ENCODE peak calls at places on chromosome 18, in four cellular contexts. One of them, this sample, is unnamed.
A peak's percentile ranks its signal among the peaks of the same experiment; 100 is the strongest.

GRCh38 chr18:629303-630150 is 27.9 kb upstream of the TYMS start:
- DNase-seq in CD8-positive, alpha-beta T cell: no peak
- DNase-seq in heart left ventricle: no peak
- DNase-seq in stomach: no peak
- DNase-seq in this sample: no peak

GRCh38 chr18:48988508-48989303 is 37.9 kb upstream of the SMAD7 start:
- DNase-seq in stomach: no peak
- DNase-seq in heart left ventricle: no peak
- DNase-seq in CD8-positive, alpha-beta T cell: no peak
- DNase-seq in this sample: no peak

GRCh38 chr18:36186461-36187137 is 698 bp upstream of the MOCOS start:
- DNase-seq in stomach: peak; percentile 40
- DNase-seq in CD8-positive, alpha-beta T cell: no peak
- DNase-seq in heart left ventricle: peak; percentile 58
- DNase-seq in this sample: peak; percentile 76

GRCh38 chr18:1039421-1039820 is 134.8 kb downstream of the ADCYAP1 start:
- DNase-seq in CD8-positive, alpha-beta T cell: no peak
- DNase-seq in heart left ventricle: no peak
- DNase-seq in stomach: no peak
- DNase-seq in this sample: no peak

GRCh38 chr18:48562075-48562474 is 23.2 kb downstream of the CTIF start:
- DNase-seq in stomach: no peak
- DNase-seq in CD8-positive, alpha-beta T cell: no peak
- DNase-seq in heart left ventricle: no peak
- DNase-seq in this sample: no peak

GRCh38 chr18:72828601-72829000 is 39.2 kb downstream of the NETO1 start:
- DNase-seq in stomach: no peak
- DNase-seq in CD8-positive, alpha-beta T cell: no peak
- DNase-seq in heart left ventricle: no peak
- DNase-seq in this sample: no peak

GRCh38 chr18:10751711-10752110 is 225.9 kb downstream of the NAPG start:
- DNase-seq in heart left ventricle: no peak
- DNase-seq in CD8-positive, alpha-beta T cell: no peak
- DNase-seq in stomach: no peak
- DNase-seq in this sample: no peak

GRCh38 chr18:75727479-75727878 is 300.0 kb upstream of the SMIM21 start:
- DNase-seq in heart left ventricle: peak; percentile 37
- DNase-seq in stomach: no peak
- DNase-seq in CD8-positive, alpha-beta T cell: no peak
- DNase-seq in this sample: no peak

GRCh38 chr18:49752095-49752457 is 61.3 kb downstream of the ACAA2 start:
- DNase-seq in stomach: no peak
- DNase-seq in heart left ventricle: no peak
- DNase-seq in CD8-positive, alpha-beta T cell: no peak
- DNase-seq in this sample: no peak

GRCh38 chr18:35497006-35497333 is 790 bp downstream of the INO80C start:
- DNase-seq in heart left ventricle: no peak
- DNase-seq in stomach: no peak
- DNase-seq in CD8-positive, alpha-beta T cell: no peak
- DNase-seq in this sample: no peak

GRCh38 chr18:68428666-68429065 is 286.2 kb downstream of the TMX3 start:
- DNase-seq in heart left ventricle: no peak
- DNase-seq in CD8-positive, alpha-beta T cell: no peak
- DNase-seq in stomach: no peak
- DNase-seq in this sample: no peak

GRCh38 chr18:35267161-35267651 is 22.8 kb downstream of the ZSCAN30 start:
- DNase-seq in heart left ventricle: peak; percentile 85
- DNase-seq in stomach: peak; percentile 80
- DNase-seq in CD8-positive, alpha-beta T cell: peak; percentile 59
- DNase-seq in this sample: peak; percentile 73

GRCh38 chr18:13548944-13549878 is 177.1 kb downstream of the FAM210A start:
- DNase-seq in stomach: no peak
- DNase-seq in heart left ventricle: no peak
- DNase-seq in CD8-positive, alpha-beta T cell: no peak
- DNase-seq in this sample: no peak

GRCh38 chr18:12703714-12704113 is 872 bp downstream of the PSMG2 start:
- DNase-seq in CD8-positive, alpha-beta T cell: no peak
- DNase-seq in heart left ventricle: no peak
- DNase-seq in stomach: no peak
- DNase-seq in this sample: no peak

GRCh38 chr18:604771-605170 is 8.0 kb downstream of the CLUL1 start:
- DNase-seq in stomach: no peak
- DNase-seq in heart left ventricle: no peak
- DNase-seq in CD8-positive, alpha-beta T cell: no peak
- DNase-seq in this sample: no peak

GRCh38 chr18:36872329-36872728 is 43.4 kb downstream of the KIAA1328 start:
- DNase-seq in heart left ventricle: no peak
- DNase-seq in CD8-positive, alpha-beta T cell: no peak
- DNase-seq in stomach: no peak
- DNase-seq in this sample: no peak

GRCh38 chr18:63096327-63096874 is 223.2 kb downstream of the BCL2 start:
- DNase-seq in stomach: no peak
- DNase-seq in heart left ventricle: no peak
- DNase-seq in CD8-positive, alpha-beta T cell: no peak
- DNase-seq in this sample: no peak
- H3K4me1 ChIP-seq in stomach: no peaks in the 10 kb centered on the region
- H3K4me1 ChIP-seq in heart left ventricle: peaks cover 9% of the 10 kb centered on the region
- H3K4me1 ChIP-seq in CD8-positive, alpha-beta T cell: peaks cover 37% of the 10 kb centered on the region
- H3K4me1 ChIP-seq in this sample: no peaks in the 10 kb centered on the region

GRCh38 chr18:3256693-3257626 is 5.0 kb upstream of the MYL12B start:
- DNase-seq in CD8-positive, alpha-beta T cell: no peak
- DNase-seq in heart left ventricle: no peak
- DNase-seq in stomach: peak; percentile 49
- DNase-seq in this sample: no peak
- H3K4me1 ChIP-seq in CD8-positive, alpha-beta T cell: peaks cover 61% of the 10 kb centered on the region
- H3K4me1 ChIP-seq in heart left ventricle: peaks cover 15% of the 10 kb centered on the region
- H3K4me1 ChIP-seq in stomach: peaks cover 38% of the 10 kb centered on the region
- H3K4me1 ChIP-seq in this sample: peaks cover 11% of the 10 kb centered on the region

GRCh38 chr18:59907660-59908059 is 7.9 kb downstream of the PMAIP1 start:
- DNase-seq in heart left ventricle: no peak
- DNase-seq in CD8-positive, alpha-beta T cell: no peak
- DNase-seq in stomach: no peak
- DNase-seq in this sample: no peak
- H3K4me1 ChIP-seq in heart left ventricle: no peaks in the 10 kb centered on the region
- H3K4me1 ChIP-seq in CD8-positive, alpha-beta T cell: peaks cover 20% of the 10 kb centered on the region
- H3K4me1 ChIP-seq in stomach: no peaks in the 10 kb centered on the region
- H3K4me1 ChIP-seq in this sample: peaks cover 2% of the 10 kb centered on the region

DNA sequence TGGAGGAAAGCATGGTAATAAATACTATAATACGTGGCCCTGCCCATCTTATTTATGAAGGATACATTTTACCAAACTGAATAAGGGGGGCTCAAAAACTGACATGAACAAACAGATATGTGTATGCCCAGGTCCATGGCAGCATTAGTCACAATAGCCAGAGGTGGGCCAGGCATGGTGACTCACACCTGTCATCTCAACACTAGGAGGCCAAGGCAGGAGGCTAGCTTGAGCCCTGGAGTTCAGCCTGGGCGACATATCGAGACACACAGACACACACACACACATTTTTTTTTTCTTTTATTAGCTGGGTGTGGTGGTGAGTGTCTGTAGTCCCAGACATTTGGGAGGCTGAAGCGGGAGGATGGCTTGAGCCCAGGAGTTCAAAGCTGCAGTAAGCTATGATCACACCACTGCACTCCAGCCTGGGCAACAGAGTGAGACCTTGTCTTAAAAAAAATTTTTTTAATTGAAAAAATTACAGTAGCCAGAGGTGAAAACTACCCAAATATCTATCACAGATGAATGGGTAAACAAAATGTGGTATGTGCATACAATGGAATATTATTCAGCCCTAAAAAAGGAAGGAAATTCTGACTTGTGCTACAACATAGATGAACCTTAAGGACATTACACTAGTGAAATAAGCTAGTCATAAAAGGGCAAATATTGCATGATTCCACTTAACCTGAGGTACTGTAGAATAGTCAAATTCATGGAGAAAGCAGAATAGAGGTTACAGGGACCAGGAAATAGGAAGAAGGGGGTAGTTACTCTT is 8.0 kb downstream of the ATP8B1 start:
- DNase-seq in CD8-positive, alpha-beta T cell: no peak
- DNase-seq in heart left ventricle: no peak
- DNase-seq in stomach: no peak
- DNase-seq in this sample: no peak
- H3K4me1 ChIP-seq in CD8-positive, alpha-beta T cell: no peaks in the 10 kb centered on the region
- H3K4me1 ChIP-seq in heart left ventricle: peaks cover 35% of the 10 kb centered on the region
- H3K4me1 ChIP-seq in stomach: peaks cover 45% of the 10 kb centered on the region
- H3K4me1 ChIP-seq in this sample: peaks cover 7% of the 10 kb centered on the region

GRCh38 chr18:58046794-58047555 is 2.9 kb downstream of the NEDD4L start:
- DNase-seq in stomach: no peak
- DNase-seq in CD8-positive, alpha-beta T cell: no peak
- DNase-seq in heart left ventricle: no peak
- DNase-seq in this sample: no peak
- H3K4me1 ChIP-seq in stomach: peaks cover 9% of the 10 kb centered on the region
- H3K4me1 ChIP-seq in CD8-positive, alpha-beta T cell: peaks cover 15% of the 10 kb centered on the region
- H3K4me1 ChIP-seq in heart left ventricle: peaks cover 5% of the 10 kb centered on the region
- H3K4me1 ChIP-seq in this sample: peaks cover 1% of the 10 kb centered on the region

GRCh38 chr18:79571221-79572092 is 108.1 kb upstream of the CTDP1 start:
- DNase-seq in heart left ventricle: no peak
- DNase-seq in stomach: no peak
- DNase-seq in CD8-positive, alpha-beta T cell: no peak
- DNase-seq in this sample: no peak

GRCh38 chr18:79572848-79573451 is 106.7 kb upstream of the CTDP1 start:
- DNase-seq in stomach: no peak
- DNase-seq in heart left ventricle: no peak
- DNase-seq in CD8-positive, alpha-beta T cell: no peak
- DNase-seq in this sample: no peak

GRCh38 chr18:79573921-79574491 is 105.6 kb upstream of the CTDP1 start:
- DNase-seq in CD8-positive, alpha-beta T cell: no peak
- DNase-seq in stomach: no peak
- DNase-seq in heart left ventricle: no peak
- DNase-seq in this sample: no peak

GRCh38 chr18:79570266-79571201 is 109.1 kb upstream of the CTDP1 start:
- DNase-seq in CD8-positive, alpha-beta T cell: no peak
- DNase-seq in heart left ventricle: peak; percentile 8
- DNase-seq in stomach: no peak
- DNase-seq in this sample: no peak

DNA sequence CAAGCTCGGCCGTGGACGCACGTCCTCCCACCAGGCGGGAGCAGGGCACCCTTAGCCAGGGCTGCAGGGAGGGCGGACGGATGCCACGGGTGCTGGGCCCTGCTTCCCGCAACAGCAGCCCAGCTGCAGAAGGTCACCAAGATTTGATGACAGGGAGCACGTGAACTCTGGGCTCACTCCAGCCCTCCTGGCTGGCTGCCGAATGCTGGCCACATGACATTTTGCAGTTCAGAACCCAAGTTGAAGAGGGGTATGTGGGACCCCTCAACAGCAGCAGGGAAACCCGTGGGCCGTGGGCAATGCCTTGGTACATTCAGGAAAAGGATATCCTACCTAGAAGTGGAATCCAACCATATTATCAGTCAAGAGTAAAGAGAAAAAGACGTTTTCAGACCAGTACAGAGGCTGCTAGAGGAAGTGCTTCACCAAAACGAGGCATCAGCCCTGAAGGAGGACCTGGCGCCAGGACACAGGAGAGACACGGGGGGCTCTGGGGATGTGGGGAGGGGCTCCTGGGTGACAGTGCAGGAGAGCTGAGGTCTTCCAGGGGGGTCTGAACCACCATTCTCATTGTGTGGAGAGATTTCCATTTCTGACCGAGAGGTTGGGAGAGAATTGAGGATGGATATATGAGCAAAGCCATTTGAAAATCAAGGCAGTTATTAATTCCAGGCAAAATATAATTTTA is 107.4 kb upstream of the CTDP1 start:
- DNase-seq in stomach: no peak
- DNase-seq in heart left ventricle: no peak
- DNase-seq in CD8-positive, alpha-beta T cell: no peak
- DNase-seq in this sample: no peak
- H3K4me1 ChIP-seq in stomach: peaks cover 12% of the 10 kb centered on the region
- H3K4me1 ChIP-seq in heart left ventricle: peaks cover 18% of the 10 kb centered on the region
- H3K4me1 ChIP-seq in CD8-positive, alpha-beta T cell: peaks cover 17% of the 10 kb centered on the region
- H3K4me1 ChIP-seq in this sample: peaks cover 12% of the 10 kb centered on the region

DNA sequence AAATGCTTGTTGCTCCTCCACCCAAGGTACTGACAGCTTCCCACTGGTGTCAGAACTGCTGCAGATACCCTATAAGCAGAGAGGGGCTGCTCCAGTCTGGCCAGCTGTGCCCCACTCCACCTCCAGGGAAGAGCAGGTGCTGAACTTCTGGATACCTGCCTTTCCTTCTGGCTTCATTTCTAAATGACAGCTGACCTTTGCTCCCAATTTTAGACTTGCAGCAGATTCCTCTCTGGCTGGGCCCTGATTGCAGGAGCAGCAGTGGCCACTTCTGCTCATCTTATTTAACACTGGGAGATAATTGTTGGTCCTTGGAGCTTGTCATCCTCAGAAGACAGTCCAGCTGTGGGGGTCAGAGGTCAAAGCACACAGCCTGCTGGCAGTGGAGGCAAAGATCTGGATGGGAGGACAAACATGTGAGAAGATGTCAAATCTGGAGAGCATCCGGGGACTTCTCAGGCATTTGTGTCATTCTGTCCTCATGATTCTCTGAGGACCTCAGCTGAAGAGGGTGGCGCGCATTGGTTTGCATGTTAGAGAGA is 38.9 kb downstream of the SETBP1 start:
- DNase-seq in CD8-positive, alpha-beta T cell: no peak
- DNase-seq in stomach: no peak
- DNase-seq in heart left ventricle: peak; percentile 50
- DNase-seq in this sample: no peak
- H3K4me1 ChIP-seq in CD8-positive, alpha-beta T cell: peaks cover 3% of the 10 kb centered on the region
- H3K4me1 ChIP-seq in stomach: peaks cover 16% of the 10 kb centered on the region
- H3K4me1 ChIP-seq in heart left ventricle: peaks cover 20% of the 10 kb centered on the region
- H3K4me1 ChIP-seq in this sample: peaks cover 2% of the 10 kb centered on the region

DNA sequence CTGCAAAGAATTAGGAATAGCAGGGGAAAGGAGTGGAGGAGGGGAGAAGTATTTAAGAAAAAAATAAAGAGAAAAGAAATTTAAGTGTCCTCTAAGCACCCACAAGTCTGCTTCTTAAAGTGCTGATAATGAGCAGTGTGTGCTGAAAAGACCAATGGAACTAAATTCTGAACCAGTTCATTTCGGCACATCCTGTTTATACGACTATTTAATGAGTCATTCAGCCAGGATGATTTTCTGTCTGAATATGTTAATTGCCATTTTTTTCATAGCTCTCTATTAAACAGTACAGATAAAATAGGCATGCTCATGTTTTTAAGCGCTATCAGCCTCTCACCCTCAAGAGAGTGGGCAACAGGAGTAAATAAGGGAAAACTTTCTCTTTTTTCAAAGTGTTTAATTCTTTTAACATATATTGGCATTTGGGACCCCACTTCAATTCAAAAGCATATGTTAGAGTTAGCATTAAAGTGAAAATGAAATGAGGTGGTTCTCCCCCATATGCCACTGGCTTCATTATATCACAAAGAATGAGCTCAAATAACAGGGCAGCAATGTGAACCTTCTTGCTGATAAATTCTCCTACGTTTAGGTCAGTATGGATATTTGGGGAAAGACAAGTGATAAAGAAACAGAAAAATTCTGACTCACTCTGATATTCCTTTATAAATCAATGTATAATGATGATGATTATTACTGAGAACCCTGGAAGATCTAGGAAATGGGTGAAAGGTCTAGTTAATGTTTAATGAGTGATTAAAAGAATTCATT is 87.5 kb downstream of the TCF4 start:
- DNase-seq in stomach: no peak
- DNase-seq in heart left ventricle: no peak
- DNase-seq in CD8-positive, alpha-beta T cell: no peak
- DNase-seq in this sample: no peak
- H3K4me1 ChIP-seq in stomach: no peaks in the 10 kb centered on the region
- H3K4me1 ChIP-seq in heart left ventricle: peaks cover 25% of the 10 kb centered on the region
- H3K4me1 ChIP-seq in CD8-positive, alpha-beta T cell: no peaks in the 10 kb centered on the region
- H3K4me1 ChIP-seq in this sample: peaks cover 2% of the 10 kb centered on the region